ENCODE peak calls at places on chromosomes 1 and 21, in four cellular contexts. L is small intestine; Z is SK-N-SH; Y is effector memory CD4-positive, alpha-beta T cell. S is an unnamed sample. For H3K36me3, the result is how much of the 10 kb centered on the place peaks cover.

GRCh38 chr21:26136686-26137085 is 33.9 kb downstream of the APP start:
- DNase-seq in L (no peak), Z (no peak), Y (no peak), S (no peak)

GRCh38 chr1:93605812-93606512 is 75.7 kb downstream of the BCAR3 start:
- DNase-seq in L (peak), Z (no peak), Y (no peak), S (no peak)

GRCh38 chr1:228161866-228162265 is 3.7 kb upstream of the IBA57 start:
- DNase-seq in L (no peak), Z (no peak), Y (no peak), S (no peak)

GRCh38 chr1:110495926-110496600 is 22.9 kb downstream of the KCNA10 start:
- DNase-seq in L (peak), Z (peak), Y (peak), S (peak)

GRCh38 chr1:12387641-12388040 is 157.8 kb downstream of the VPS13D start:
- DNase-seq in L (no peak), Z (no peak), Y (no peak), S (no peak)

GRCh38 chr1:11918779-11919519 is 7.3 kb downstream of the KIAA2013 start:
- DNase-seq in L (peak), Z (no peak), Y (no peak), S (peak)

GRCh38 chr21:37206531-37206930 is 60.6 kb downstream of the VPS26C start:
- DNase-seq in L (no peak), Z (no peak), Y (no peak), S (no peak)

GRCh38 chr21:31310750-31311149 is 33.3 kb downstream of the TIAM1 start:
- DNase-seq in L (no peak), Z (no peak), Y (no peak), S (no peak)

GRCh38 chr1:23980725-23981063 is 567 bp upstream of the SRSF10 start:
- DNase-seq in L (no peak), Z (peak), Y (no peak), S (peak)

GRCh38 chr1:43009274-43009673 is 50.6 kb upstream of the SLC2A1 start:
- DNase-seq in L (no peak), Z (no peak), Y (no peak), S (no peak)

GRCh38 chr1:90068611-90069280 is 73.8 kb downstream of the ZNF326 start:
- DNase-seq in L (no peak), Z (no peak), Y (no peak), S (no peak)

GRCh38 chr1:201007481-201007880 is 16.0 kb downstream of the KIF21B start:
- DNase-seq in L (no peak), Z (no peak), Y (no peak), S (no peak)

GRCh38 chr1:201002510-201002909 is 21.0 kb downstream of the KIF21B start:
- DNase-seq in L (peak), Z (no peak), Y (no peak), S (no peak)

GRCh38 chr1:201006450-201006849 is 17.1 kb downstream of the KIF21B start:
- DNase-seq in L (no peak), Z (no peak), Y (no peak), S (no peak)

GRCh38 chr1:201004154-201004553 is 19.4 kb downstream of the KIF21B start:
- DNase-seq in L (no peak), Z (no peak), Y (no peak), S (no peak)

DNA sequence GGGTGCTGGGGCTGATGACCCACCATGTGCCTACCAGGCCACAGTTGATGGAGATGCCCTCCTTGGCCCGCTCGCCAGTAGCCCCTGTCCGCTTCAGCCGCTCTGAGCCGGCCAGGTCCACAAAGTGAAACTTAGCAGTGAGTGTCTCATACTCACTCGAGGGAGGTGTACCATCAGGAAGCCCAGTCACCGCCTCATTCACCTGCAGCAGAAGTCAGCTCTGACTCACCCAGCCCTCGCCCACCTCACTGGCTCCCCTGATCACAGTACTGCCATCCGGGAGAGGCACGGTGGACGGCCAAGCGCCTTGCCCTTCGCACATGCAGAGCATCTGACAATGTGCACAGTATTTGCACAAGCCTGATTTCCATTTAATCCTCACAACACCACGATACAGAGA is 18.8 kb downstream of the KIF21B start:
- DNase-seq in L (no peak), Z (no peak), Y (no peak), S (no peak)
- H3K36me3 ChIP-seq in L (under half), Z (under half), Y (half or more), S (under half)

GRCh38 chr1:219432966-219433365 is 179.9 kb downstream of the ZC3H11B start:
- DNase-seq in L (no peak), Z (no peak), Y (no peak), S (no peak)

GRCh38 chr1:219432191-219432606 is 180.7 kb downstream of the ZC3H11B start:
- DNase-seq in L (no peak), Z (no peak), Y (no peak), S (no peak)

GRCh38 chr1:219438386-219438785 is 174.5 kb downstream of the ZC3H11B start:
- DNase-seq in L (no peak), Z (no peak), Y (no peak), S (no peak)

GRCh38 chr1:219433471-219434131 is 179.3 kb downstream of the ZC3H11B start:
- DNase-seq in L (no peak), Z (no peak), Y (no peak), S (no peak)

DNA sequence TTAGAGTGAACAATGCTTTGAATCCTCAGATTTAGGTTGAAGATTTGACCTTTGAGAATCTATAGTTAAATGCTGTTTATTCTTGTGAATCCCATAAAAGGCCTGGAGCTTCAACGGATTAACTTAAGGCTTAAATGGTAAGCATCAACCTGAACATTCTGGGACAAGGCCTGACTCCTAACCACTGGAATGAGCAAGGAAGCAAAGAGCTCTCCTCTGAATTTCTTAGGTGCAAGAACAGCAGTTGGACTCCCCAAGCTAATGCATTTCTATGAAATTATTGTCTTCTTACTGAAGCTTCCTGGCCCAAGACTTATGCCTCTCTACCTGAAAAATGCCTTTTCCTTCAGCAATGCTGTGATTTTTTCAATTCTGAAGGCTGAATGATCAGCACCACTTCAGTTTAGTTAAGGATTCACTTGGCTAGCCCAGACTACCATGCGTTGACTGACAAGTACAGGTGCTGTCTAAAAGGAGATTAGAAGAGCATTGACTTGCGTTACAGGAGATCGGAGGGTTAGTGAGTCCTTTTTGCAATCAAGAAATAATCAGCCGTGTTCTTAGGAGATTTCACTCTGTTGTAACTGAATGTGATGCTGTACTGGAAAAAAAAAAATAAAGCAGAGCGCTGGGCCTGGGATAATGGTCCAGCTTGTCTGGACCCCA is 178.5 kb downstream of the ZC3H11B start:
- DNase-seq in L (no peak), Z (no peak), Y (no peak), S (no peak)
- H3K27ac ChIP-seq in L (no peak), Z (no peak), Y (no peak), S (no peak)

DNA sequence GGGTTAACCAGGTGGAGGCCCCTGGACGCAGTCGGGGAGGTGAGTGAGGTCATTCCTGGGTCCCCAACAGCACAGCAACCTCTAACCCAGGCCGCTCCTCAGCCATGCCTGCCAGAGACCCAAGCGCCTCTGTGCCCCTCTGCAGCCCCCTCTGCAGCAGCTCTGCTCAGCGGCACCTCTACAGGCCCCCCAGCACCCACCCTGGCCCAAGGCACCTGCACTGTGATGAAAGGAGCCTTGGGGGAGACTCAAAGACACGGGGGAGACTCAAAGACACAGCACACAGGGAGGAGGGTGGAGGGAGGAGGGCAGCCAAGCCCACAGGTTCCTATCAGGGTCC is 19.5 kb downstream of the WDR4 start:
- DNase-seq in L (no peak), Z (no peak), Y (no peak), S (no peak)
- H3K36me3 ChIP-seq in L (under half), Z (half or more), Y (half or more), S (under half)

GRCh38 chr21:41856572-41856971 is 22.6 kb downstream of the PRDM15 start:
- DNase-seq in L (no peak), Z (no peak), Y (no peak), S (no peak)
- H3K27ac ChIP-seq in L (no peak), Z (no peak), Y (no peak), S (no peak)

S was measured in hepatocyte.